ENCODE peak calls at places on chromosomes 4 and X, in six cellular contexts. J is NCI-H1092, Z is GM12865, L is WERI-Rb-1, V is putamen, U is transverse colon. P is an unnamed sample.

GRCh38 chr4:73066928-73067327 is 2.6 kb downstream of the COX18 start:
- DNase-seq in J (no peak), Z (peak), L (no peak), V (no peak), U (no peak), P (no peak)

GRCh38 chr4:68021185-68021584 is 57.9 kb upstream of the TMPRSS11A start:
- DNase-seq in J (no peak), Z (no peak), L (no peak), V (no peak), U (no peak), P (no peak)

GRCh38 chrX:49627030-49627777 is 28.4 kb downstream of the GAGE1 start:
- DNase-seq in J (no peak), Z (peak), L (no peak), V (no peak), U (no peak), P (no peak)

GRCh38 chrX:150664290-150664689 is 28.9 kb upstream of the MTMR1 start:
- DNase-seq in J (peak), Z (no peak), L (no peak), V (no peak), U (no peak), P (peak)

GRCh38 chrX:110318664-110318968 is 731 bp upstream of the AMMECR1 start:
- DNase-seq in J (peak), Z (no peak), L (no peak), V (no peak), U (no peak), P (peak)

GRCh38 chrX:120625366-120625765 is 4.5 kb downstream of the C1GALT1C1 start:
- DNase-seq in J (no peak), Z (no peak), L (no peak), V (no peak), U (no peak), P (no peak)

GRCh38 chr4:44817905-44818304 is 91.5 kb upstream of the GNPDA2 start:
- DNase-seq in J (no peak), Z (no peak), L (no peak), V (no peak), U (no peak), P (no peak)

GRCh38 chr4:111652206-111652605 is 493.0 kb upstream of the FAM241A start:
- DNase-seq in J (no peak), Z (no peak), L (no peak), V (no peak), U (no peak), P (no peak)

GRCh38 chr4:120692964-120693363 is 229.6 kb downstream of the PRDM5 start:
- DNase-seq in J (no peak), Z (no peak), L (no peak), V (no peak), U (peak), P (no peak)

GRCh38 chrX:70554081-70554480 is 109.4 kb downstream of the DLG3 start:
- DNase-seq in J (no peak), Z (peak), L (no peak), V (no peak), U (no peak), P (no peak)

GRCh38 chr4:144575181-144575580 is 70.8 kb upstream of the HHIP start:
- DNase-seq in J (no peak), Z (peak), L (peak), V (peak), U (no peak), P (peak)

GRCh38 chr4:67871867-67872266 is 11.9 kb downstream of the TMPRSS11D start:
- DNase-seq in J (peak), Z (peak), L (no peak), V (no peak), U (no peak), P (no peak)

GRCh38 chrX:120840826-120841225 is 34.8 kb downstream of the CT47B1 start:
- DNase-seq in J (no peak), Z (no peak), L (no peak), V (no peak), U (no peak), P (no peak)

GRCh38 chr4:84597450-84597849 is 14.5 kb downstream of the CDS1 start:
- DNase-seq in J (no peak), Z (no peak), L (no peak), V (no peak), U (no peak), P (no peak)

GRCh38 chrX:46185923-46186810 is 359.1 kb downstream of the ZNF674 start:
- DNase-seq in J (no peak), Z (no peak), L (no peak), V (no peak), U (no peak), P (no peak)

GRCh38 chr4:123672987-123673386 is 276.4 kb downstream of the SPRY1 start:
- DNase-seq in J (no peak), Z (no peak), L (no peak), V (no peak), U (no peak), P (no peak)

GRCh38 chr4:86035688-86036087 is 324.2 kb downstream of the MAPK10 start:
- DNase-seq in J (no peak), Z (no peak), L (no peak), V (no peak), U (no peak), P (no peak)

GRCh38 chrX:140337263-140337662 is 167.6 kb downstream of the SOX3 start:
- DNase-seq in J (no peak), Z (no peak), L (no peak), V (no peak), U (no peak), P (no peak)

GRCh38 chr4:88736264-88736663 is 38.6 kb upstream of the NAP1L5 start:
- DNase-seq in J (no peak), Z (no peak), L (no peak), V (no peak), U (no peak), P (no peak)

GRCh38 chr4:85368932-85369331 is 106.0 kb upstream of the ARHGAP24 start:
- DNase-seq in J (no peak), Z (no peak), L (no peak), V (no peak), U (no peak), P (no peak)

GRCh38 chr4:6463311-6464289 is 8.8 kb downstream of the PPP2R2C start:
- DNase-seq in J (no peak), Z (no peak), L (no peak), V (peak), U (no peak), P (no peak)

GRCh38 chrX:24956828-24957227 is 58.9 kb downstream of the ARX start:
- DNase-seq in J (no peak), Z (no peak), L (no peak), V (no peak), U (no peak), P (peak)

GRCh38 chrX:23334871-23335599 is 386 bp downstream of the PTCHD1 start:
- DNase-seq in J (peak), Z (no peak), L (peak), V (no peak), U (no peak), P (peak)

GRCh38 chr4:61427099-61427817 is 227.1 kb downstream of the ADGRL3 start:
- DNase-seq in J (no peak), Z (no peak), L (no peak), V (no peak), U (no peak), P (no peak)

GRCh38 chrX:101749436-101749835 is 89.8 kb upstream of the ARMCX2 start:
- DNase-seq in J (no peak), Z (no peak), L (no peak), V (no peak), U (no peak), P (no peak)

GRCh38 chr4:88758264-88758663 is 60.6 kb upstream of the NAP1L5 start:
- DNase-seq in J (no peak), Z (no peak), L (no peak), V (no peak), U (no peak), P (no peak)

GRCh38 chr4:54322817-54323417 is 93.8 kb downstream of the PDGFRA start:
- DNase-seq in J (peak), Z (peak), L (peak), V (peak), U (peak), P (peak)

GRCh38 chr4:3233391-3234071 is 15.4 kb upstream of the MSANTD1 start:
- DNase-seq in J (no peak), Z (no peak), L (no peak), V (peak), U (no peak), P (no peak)

GRCh38 chr4:102247041-102247440 is 98.2 kb downstream of the SLC39A8 start:
- DNase-seq in J (no peak), Z (no peak), L (no peak), V (no peak), U (no peak), P (no peak)

GRCh38 chr4:98778206-98778605 is 119.8 kb upstream of the TSPAN5 start:
- DNase-seq in J (no peak), Z (no peak), L (no peak), V (no peak), U (no peak), P (no peak)

GRCh38 chrX:66016905-66017658 is 22.8 kb downstream of the VSIG4 start:
- DNase-seq in J (no peak), Z (peak), L (no peak), V (no peak), U (no peak), P (no peak)

GRCh38 chr4:150033937-150034336 is 44.3 kb upstream of the DCLK2 start:
- DNase-seq in J (peak), Z (no peak), L (no peak), V (no peak), U (peak), P (peak)

GRCh38 chr4:166895771-166896170 is 338.5 kb downstream of the SPOCK3 start:
- DNase-seq in J (no peak), Z (no peak), L (no peak), V (no peak), U (no peak), P (no peak)